ENCODE peak calls at places on chromosomes 7 and 10, in eight cellular contexts. J is mucosa of descending colon, A is SK-N-MC, B is fibroblast of lung, E is uterus, V is lung, H is adipocyte, R is cardiac muscle cell. W is an unnamed sample.

GRCh38 chr7:16512097-16512496 is 14.5 kb upstream of the LRRC72 start:
- DNase-seq in R (no peak), J (no peak), A (no peak), H (no peak), V (no peak), E (no peak), B (no peak), W (peak; percentile 66)

GRCh38 chr10:110455440-110455839 is 42.3 kb upstream of the DUSP5 start:
- DNase-seq in E (no peak), B (no peak), R (no peak), H (no peak), J (no peak), V (no peak), A (no peak), W (peak; percentile 24)

GRCh38 chr10:72918352-72918751 is 24.8 kb downstream of the OIT3 start:
- DNase-seq in J (no peak), A (no peak), H (no peak), B (no peak), V (no peak), E (no peak), R (no peak), W (no peak)

GRCh38 chr10:7199152-7199760 is 211.6 kb downstream of the SFMBT2 start:
- DNase-seq in J (no peak), A (no peak), V (no peak), R (peak; percentile 5), E (no peak), B (peak; percentile 83), H (no peak), W (no peak)

GRCh38 chr7:151565541-151565940 is 45.8 kb upstream of the RHEB start:
- DNase-seq in B (peak; percentile 70), V (no peak), H (no peak), E (no peak), R (no peak), J (no peak), A (no peak), W (no peak)

GRCh38 chr7:2689343-2689847 is 1.4 kb downstream of the AMZ1 start:
- DNase-seq in J (no peak), E (no peak), V (no peak), H (no peak), B (no peak), A (no peak), R (no peak), W (no peak)

GRCh38 chr7:18019562-18019961 is 8.1 kb downstream of the PRPS1L1 start:
- DNase-seq in H (peak; percentile 52), R (peak; percentile 84), B (peak; percentile 87), V (no peak), A (peak; percentile 16), E (no peak), J (no peak), W (no peak)

GRCh38 chr7:87600130-87601124 is at the start of gene ABCB1:
- DNase-seq in V (peak; percentile 29), J (peak; percentile 82), A (no peak), B (peak; percentile 79), R (peak; percentile 33), E (peak; percentile 47), H (peak; percentile 84), W (peak; percentile 91)

GRCh38 chr7:130845581-130846085 is 111.6 kb upstream of the KLF14 start:
- DNase-seq in H (peak; percentile 78), B (peak; percentile 89), E (no peak), J (no peak), R (peak; percentile 46), A (no peak), V (no peak), W (no peak)

GRCh38 chr7:11341285-11341944 is 367.7 kb downstream of the PHF14 start:
- DNase-seq in B (peak; percentile 17), V (no peak), A (peak; percentile 57), H (peak; percentile 33), E (no peak), J (no peak), R (peak; percentile 64), W (no peak)

GRCh38 chr10:62726142-62726541 is 78.4 kb upstream of the ADO start:
- DNase-seq in R (no peak), E (no peak), V (no peak), B (peak; percentile 22), H (no peak), J (no peak), A (no peak), W (no peak)

GRCh38 chr7:18320971-18321567 is 174.5 kb upstream of the HDAC9 start:
- DNase-seq in H (peak; percentile 74), A (no peak), E (no peak), J (no peak), B (peak; percentile 43), V (no peak), R (peak; percentile 73), W (no peak)

GRCh38 chr10:124978376-124978725 is 36.4 kb downstream of the ZRANB1 start:
- DNase-seq in A (no peak), E (no peak), J (no peak), B (no peak), R (no peak), V (no peak), H (no peak), W (no peak)
- H3K36me3 ChIP-seq in A (peaks cover 3% of the 10 kb centered on the region), E (no peaks in the 10 kb centered on the region), J (no peaks in the 10 kb centered on the region), B (peaks cover 9% of the 10 kb centered on the region), R (peaks cover 26% of the 10 kb centered on the region), V (peaks cover 16% of the 10 kb centered on the region), H (peaks cover 57% of the 10 kb centered on the region), W (peaks cover 76% of the 10 kb centered on the region)

DNA sequence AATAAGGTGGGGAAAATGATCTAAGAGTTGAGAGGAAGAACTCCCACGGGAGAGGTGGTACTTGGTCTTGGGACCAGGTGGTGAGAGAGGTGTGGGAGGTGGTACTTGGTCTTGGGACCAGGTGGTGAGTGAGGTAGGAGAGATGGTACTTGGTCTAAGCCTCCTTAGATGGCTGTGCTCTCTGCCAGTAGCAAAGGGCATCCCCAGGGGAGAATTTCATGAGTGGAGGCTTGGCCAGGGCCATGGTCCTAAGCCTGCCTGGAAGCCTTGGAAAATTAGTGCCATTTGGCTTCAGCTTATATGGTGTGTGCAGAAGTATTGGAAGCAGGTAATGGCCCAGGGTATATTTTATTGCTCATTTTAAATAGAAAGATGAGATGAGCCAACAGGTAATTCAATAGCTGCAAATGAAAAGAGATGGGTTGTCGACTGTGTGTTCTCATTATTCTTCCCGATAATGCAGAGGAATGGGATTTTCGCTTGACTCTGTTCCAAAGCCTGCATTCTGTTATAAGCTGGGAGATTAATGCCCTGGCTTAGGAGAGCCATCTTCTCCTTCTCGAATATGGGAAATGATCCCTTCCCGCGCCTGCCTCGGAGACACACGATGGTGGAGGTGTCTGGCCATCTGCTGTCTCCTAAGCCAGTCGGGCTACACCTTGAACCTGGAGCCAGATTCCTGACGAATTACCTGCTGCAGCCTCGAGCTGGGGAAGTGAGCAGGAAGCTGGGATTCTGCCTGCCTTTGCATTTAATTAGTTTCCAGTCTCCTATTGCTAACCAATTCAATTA is 287.8 kb downstream of the GALNT17 start:
- DNase-seq in J (no peak), A (no peak), B (no peak), E (no peak), H (no peak), V (no peak), R (no peak), W (peak; percentile 21)
- H3K36me3 ChIP-seq in J (no peaks in the 10 kb centered on the region), A (peaks cover 41% of the 10 kb centered on the region), B (no peaks in the 10 kb centered on the region), E (no peaks in the 10 kb centered on the region), H (no peaks in the 10 kb centered on the region), V (no peaks in the 10 kb centered on the region), R (no peaks in the 10 kb centered on the region), W (peaks cover 94% of the 10 kb centered on the region)

DNA sequence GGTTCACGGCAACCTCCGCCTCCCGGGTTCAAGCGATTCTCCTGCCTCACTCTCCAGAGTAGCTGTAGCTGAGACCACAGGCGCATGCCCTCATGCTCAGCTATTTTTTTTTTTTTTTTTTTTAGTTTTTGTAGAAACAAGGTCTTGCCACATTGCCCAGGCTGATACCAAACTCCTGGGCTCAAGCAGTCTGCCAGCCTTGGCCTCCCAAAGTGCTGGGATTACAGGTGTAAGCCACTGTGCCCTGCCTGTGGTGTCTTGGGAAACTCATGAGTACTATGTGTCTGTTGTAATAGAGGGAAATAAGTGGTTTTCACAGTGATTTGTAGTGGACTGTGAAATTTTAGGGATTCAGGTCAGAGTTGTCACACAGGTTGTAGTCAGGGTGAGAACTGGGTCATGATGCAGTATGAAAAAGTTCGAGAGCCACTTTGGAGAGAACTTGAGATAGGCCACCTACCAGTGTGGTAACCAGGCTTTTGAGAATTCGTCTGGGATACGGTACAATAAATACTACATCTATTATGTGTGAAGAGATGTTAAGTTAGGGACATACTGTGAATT is 30.4 kb downstream of the SIRT1 start:
- DNase-seq in E (no peak), V (no peak), R (no peak), A (no peak), J (no peak), B (no peak), H (no peak), W (no peak)
- H3K36me3 ChIP-seq in E (no peaks in the 10 kb centered on the region), V (peaks cover 32% of the 10 kb centered on the region), R (peaks cover 49% of the 10 kb centered on the region), A (peaks cover 51% of the 10 kb centered on the region), J (peaks cover 9% of the 10 kb centered on the region), B (no peaks in the 10 kb centered on the region), H (peaks cover 79% of the 10 kb centered on the region), W (peaks cover 83% of the 10 kb centered on the region)

DNA sequence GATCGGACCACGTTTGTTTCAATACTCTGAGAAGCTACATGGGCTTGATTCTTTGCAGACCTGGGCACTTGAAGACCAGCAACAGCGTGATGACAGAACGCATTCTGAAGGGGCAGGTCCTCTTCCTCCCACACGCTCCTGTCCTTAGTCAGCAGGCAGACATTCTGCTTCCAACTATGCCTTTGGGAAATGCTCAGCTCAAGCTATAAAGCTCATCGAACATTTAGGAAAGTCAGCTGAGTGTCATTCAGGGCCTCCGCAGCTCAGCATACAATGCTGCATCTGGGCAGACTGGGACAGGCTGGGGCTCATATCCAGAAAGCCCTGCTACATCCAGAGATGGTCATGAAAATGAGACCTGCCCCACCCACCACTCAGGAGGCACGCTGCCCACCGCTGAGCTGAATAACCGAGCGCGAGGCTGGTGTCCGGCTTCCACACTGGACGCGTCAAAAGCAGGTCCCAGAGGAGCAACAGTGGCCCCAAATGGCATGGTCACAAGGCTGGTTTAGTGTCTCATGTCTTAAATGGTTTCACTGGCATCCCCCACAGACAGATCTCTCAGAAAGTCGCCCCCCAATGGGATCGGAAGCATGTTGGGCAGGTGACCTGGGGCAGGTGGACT is 274.0 kb downstream of the DNAJB6 start:
- DNase-seq in E (no peak), B (peak; percentile 21), R (no peak), H (no peak), J (no peak), V (no peak), A (no peak), W (no peak)
- H3K36me3 ChIP-seq in E (no peaks in the 10 kb centered on the region), B (no peaks in the 10 kb centered on the region), R (no peaks in the 10 kb centered on the region), H (no peaks in the 10 kb centered on the region), J (no peaks in the 10 kb centered on the region), V (no peaks in the 10 kb centered on the region), A (no peaks in the 10 kb centered on the region), W (no peaks in the 10 kb centered on the region)

GRCh38 chr7:106277976-106278375 is 6.8 kb downstream of the NAMPT start:
- DNase-seq in J (no peak), R (no peak), V (no peak), B (peak; percentile 75), E (no peak), A (no peak), H (no peak), W (no peak)

GRCh38 chr7:106269263-106269961 is 15.4 kb downstream of the NAMPT start:
- DNase-seq in H (no peak), R (no peak), J (no peak), A (no peak), B (no peak), V (no peak), E (no peak), W (no peak)

GRCh38 chr7:106270122-106270977 is 14.4 kb downstream of the NAMPT start:
- DNase-seq in J (no peak), R (no peak), B (no peak), A (no peak), E (no peak), V (no peak), H (peak; percentile 30), W (no peak)

GRCh38 chr7:106276513-106276912 is 8.3 kb downstream of the NAMPT start:
- DNase-seq in R (no peak), V (no peak), J (no peak), E (no peak), H (no peak), B (no peak), A (no peak), W (no peak)

GRCh38 chr7:106273009-106273695 is 11.6 kb downstream of the NAMPT start:
- DNase-seq in H (no peak), V (no peak), E (no peak), R (no peak), A (no peak), J (no peak), B (no peak), W (no peak)
- H3K36me3 ChIP-seq in H (peaks cover 95% of the 10 kb centered on the region), V (peaks cover 31% of the 10 kb centered on the region), E (no peaks in the 10 kb centered on the region), R (peaks cover 22% of the 10 kb centered on the region), A (peaks cover 39% of the 10 kb centered on the region), J (no peaks in the 10 kb centered on the region), B (peaks cover 4% of the 10 kb centered on the region), W (peaks cover 99% of the 10 kb centered on the region)

W was measured in endodermal cell.